ENCODE peak calls at places on chromosomes 4 and X, in nine cellular contexts. S is substantia nigra; A is adipocyte; M is dorsolateral prefrontal cortex; C is NCI-H1694; U is CD4-positive, alpha-beta T cell; R is naive B cell; F is iPS-NIHi11; I is right lobe of liver. H is an unnamed sample.

GRCh38 chrX:118216488-118216887 is 99.9 kb upstream of the KLHL13 start:
- DNase-seq in S (no peak), A (no peak), M (no peak), C (no peak), U (no peak), R (no peak), F (peak), I (peak), H (no peak)

GRCh38 chr4:2426069-2426397 is 7.3 kb downstream of the CFAP99 start:
- DNase-seq in S (no peak), A (no peak), M (no peak), C (no peak), U (no peak), R (no peak), F (no peak), I (no peak), H (no peak)

GRCh38 chr4:3783691-3784306 is 17.6 kb downstream of the ADRA2C start:
- DNase-seq in S (no peak), A (no peak), M (no peak), C (no peak), U (no peak), R (no peak), F (peak), I (no peak), H (no peak)

GRCh38 chr4:26819026-26819425 is 41.6 kb upstream of the STIM2 start:
- DNase-seq in S (no peak), A (no peak), M (no peak), C (no peak), U (no peak), R (no peak), F (peak), I (no peak), H (no peak)

GRCh38 chrX:63963382-63963781 is 178.4 kb upstream of the ARHGEF9 start:
- DNase-seq in S (no peak), A (no peak), M (no peak), C (no peak), U (no peak), R (no peak), F (no peak), I (no peak), H (no peak)

GRCh38 chr4:9703391-9703790 is 78.0 kb upstream of the DRD5 start:
- DNase-seq in S (peak), A (peak), M (peak), C (peak), U (peak), R (peak), F (peak), I (no peak), H (peak)

GRCh38 chr4:7018281-7018680 is 24.9 kb upstream of the TADA2B start:
- DNase-seq in S (no peak), A (no peak), M (no peak), C (no peak), U (no peak), R (no peak), F (no peak), I (no peak), H (no peak)

GRCh38 chr4:1072830-1073446 is 40.4 kb downstream of the RNF212 start:
- DNase-seq in S (peak), A (peak), M (no peak), C (peak), U (peak), R (peak), F (peak), I (peak), H (peak)

GRCh38 chrX:7218321-7219152 is 70.6 kb upstream of the PUDP start:
- DNase-seq in S (no peak), A (no peak), M (no peak), C (no peak), U (no peak), R (no peak), F (no peak), I (no peak), H (no peak)

GRCh38 chr4:83356899-83357661 is 22.4 kb upstream of the HPSE start:
- DNase-seq in S (no peak), A (peak), M (no peak), C (no peak), U (no peak), R (no peak), F (no peak), I (no peak), H (peak)

GRCh38 chr4:55008166-55009056 is 117.0 kb downstream of the KDR start:
- DNase-seq in S (peak), A (no peak), M (no peak), C (no peak), U (no peak), R (no peak), F (peak), I (no peak), H (peak)

GRCh38 chrX:92213781-92214180 is 434.6 kb downstream of the PCDH11X start:
- DNase-seq in S (no peak), A (no peak), M (no peak), C (no peak), U (no peak), R (no peak), F (no peak), I (no peak), H (no peak)

GRCh38 chr4:168070903-168071302 is 21.4 kb upstream of the ANXA10 start:
- DNase-seq in S (no peak), A (peak), M (no peak), C (no peak), U (no peak), R (no peak), F (no peak), I (no peak), H (no peak)

GRCh38 chr4:39279416-39279815 is 86.7 kb downstream of the RFC1 start:
- DNase-seq in S (no peak), A (no peak), M (no peak), C (no peak), U (no peak), R (no peak), F (no peak), I (no peak), H (no peak)

H was measured in cardiac fibroblast.